ENCODE peak calls at places on chromosomes 6 and 20, in eight cellular contexts. One of them, this sample, is unnamed.

GRCh38 chr6:139686308-139686707 is 311.9 kb upstream of the CITED2 start:
- DNase-seq in myocyte: peak
- DNase-seq in progenitor cell of endocrine pancreas: no peak
- DNase-seq in choroid plexus epithelial cell: peak
- DNase-seq in T-cell: no peak
- DNase-seq in COLO829: no peak
- DNase-seq in NCI-H1694 treated with DMSO at 0.1 percent for 48 hours: no peak
- DNase-seq in stimulated activated CD8-positive, alpha-beta memory T cell treated with anti-CD3 and anti-CD28 coated beads, Interleukin-7, amount 100 ng/mL, for 1 hour: no peak
- DNase-seq in this sample: no peak

GRCh38 chr20:51011479-51011878 is 11.4 kb downstream of the KCNG1 start:
- DNase-seq in myocyte: no peak
- DNase-seq in progenitor cell of endocrine pancreas: no peak
- DNase-seq in choroid plexus epithelial cell: no peak
- DNase-seq in T-cell: no peak
- DNase-seq in COLO829: no peak
- DNase-seq in NCI-H1694 treated with DMSO at 0.1 percent for 48 hours: no peak
- DNase-seq in stimulated activated CD8-positive, alpha-beta memory T cell treated with anti-CD3 and anti-CD28 coated beads, Interleukin-7, amount 100 ng/mL, for 1 hour: no peak
- DNase-seq in this sample: no peak

GRCh38 chr6:138988469-138988834 is 399 bp upstream of the REPS1 start:
- DNase-seq in myocyte: no peak
- DNase-seq in progenitor cell of endocrine pancreas: no peak
- DNase-seq in choroid plexus epithelial cell: peak
- DNase-seq in T-cell: no peak
- DNase-seq in COLO829: no peak
- DNase-seq in NCI-H1694 treated with DMSO at 0.1 percent for 48 hours: no peak
- DNase-seq in stimulated activated CD8-positive, alpha-beta memory T cell treated with anti-CD3 and anti-CD28 coated beads, Interleukin-7, amount 100 ng/mL, for 1 hour: no peak
- DNase-seq in this sample: no peak

GRCh38 chr6:30741789-30742315 is 635 bp downstream of the FLOT1 start:
- DNase-seq in myocyte: no peak
- DNase-seq in progenitor cell of endocrine pancreas: no peak
- DNase-seq in choroid plexus epithelial cell: no peak
- DNase-seq in T-cell: no peak
- DNase-seq in COLO829: no peak
- DNase-seq in NCI-H1694 treated with DMSO at 0.1 percent for 48 hours: no peak
- DNase-seq in stimulated activated CD8-positive, alpha-beta memory T cell treated with anti-CD3 and anti-CD28 coated beads, Interleukin-7, amount 100 ng/mL, for 1 hour: no peak
- DNase-seq in this sample: no peak

GRCh38 chr6:158642097-158642601 is 2.4 kb downstream of the DYNLT1 start:
- DNase-seq in myocyte: peak
- DNase-seq in progenitor cell of endocrine pancreas: no peak
- DNase-seq in choroid plexus epithelial cell: peak
- DNase-seq in T-cell: no peak
- DNase-seq in COLO829: no peak
- DNase-seq in NCI-H1694 treated with DMSO at 0.1 percent for 48 hours: no peak
- DNase-seq in stimulated activated CD8-positive, alpha-beta memory T cell treated with anti-CD3 and anti-CD28 coated beads, Interleukin-7, amount 100 ng/mL, for 1 hour: no peak
- DNase-seq in this sample: no peak

GRCh38 chr6:166465671-166466087 is 82.9 kb upstream of the MPC1 start:
- DNase-seq in myocyte: no peak
- DNase-seq in progenitor cell of endocrine pancreas: no peak
- DNase-seq in choroid plexus epithelial cell: no peak
- DNase-seq in T-cell: no peak
- DNase-seq in COLO829: peak
- DNase-seq in NCI-H1694 treated with DMSO at 0.1 percent for 48 hours: no peak
- DNase-seq in stimulated activated CD8-positive, alpha-beta memory T cell treated with anti-CD3 and anti-CD28 coated beads, Interleukin-7, amount 100 ng/mL, for 1 hour: no peak
- DNase-seq in this sample: no peak

GRCh38 chr6:18510644-18511033 is 123.5 kb downstream of the RNF144B start:
- DNase-seq in myocyte: no peak
- DNase-seq in progenitor cell of endocrine pancreas: no peak
- DNase-seq in choroid plexus epithelial cell: no peak
- DNase-seq in T-cell: no peak
- DNase-seq in COLO829: no peak
- DNase-seq in NCI-H1694 treated with DMSO at 0.1 percent for 48 hours: no peak
- DNase-seq in stimulated activated CD8-positive, alpha-beta memory T cell treated with anti-CD3 and anti-CD28 coated beads, Interleukin-7, amount 100 ng/mL, for 1 hour: no peak
- DNase-seq in this sample: no peak

GRCh38 chr20:11170565-11170964 is 496.8 kb upstream of the JAG1 start:
- DNase-seq in myocyte: peak
- DNase-seq in progenitor cell of endocrine pancreas: no peak
- DNase-seq in choroid plexus epithelial cell: peak
- DNase-seq in T-cell: no peak
- DNase-seq in COLO829: no peak
- DNase-seq in NCI-H1694 treated with DMSO at 0.1 percent for 48 hours: no peak
- DNase-seq in stimulated activated CD8-positive, alpha-beta memory T cell treated with anti-CD3 and anti-CD28 coated beads, Interleukin-7, amount 100 ng/mL, for 1 hour: no peak
- DNase-seq in this sample: no peak

GRCh38 chr6:74277749-74278148 is 581.7 kb downstream of the CD109 start:
- DNase-seq in myocyte: peak
- DNase-seq in progenitor cell of endocrine pancreas: no peak
- DNase-seq in choroid plexus epithelial cell: peak
- DNase-seq in T-cell: no peak
- DNase-seq in COLO829: no peak
- DNase-seq in NCI-H1694 treated with DMSO at 0.1 percent for 48 hours: no peak
- DNase-seq in stimulated activated CD8-positive, alpha-beta memory T cell treated with anti-CD3 and anti-CD28 coated beads, Interleukin-7, amount 100 ng/mL, for 1 hour: no peak
- DNase-seq in this sample: no peak

GRCh38 chr20:7702141-7702540 is 238.1 kb downstream of the HAO1 start:
- DNase-seq in myocyte: peak
- DNase-seq in progenitor cell of endocrine pancreas: no peak
- DNase-seq in choroid plexus epithelial cell: peak
- DNase-seq in T-cell: no peak
- DNase-seq in COLO829: no peak
- DNase-seq in NCI-H1694 treated with DMSO at 0.1 percent for 48 hours: no peak
- DNase-seq in stimulated activated CD8-positive, alpha-beta memory T cell treated with anti-CD3 and anti-CD28 coated beads, Interleukin-7, amount 100 ng/mL, for 1 hour: no peak
- DNase-seq in this sample: no peak

GRCh38 chr6:100283288-100283687 is 181.4 kb downstream of the SIM1 start:
- DNase-seq in myocyte: peak
- DNase-seq in progenitor cell of endocrine pancreas: no peak
- DNase-seq in choroid plexus epithelial cell: peak
- DNase-seq in T-cell: no peak
- DNase-seq in COLO829: no peak
- DNase-seq in NCI-H1694 treated with DMSO at 0.1 percent for 48 hours: no peak
- DNase-seq in stimulated activated CD8-positive, alpha-beta memory T cell treated with anti-CD3 and anti-CD28 coated beads, Interleukin-7, amount 100 ng/mL, for 1 hour: no peak
- DNase-seq in this sample: no peak

GRCh38 chr6:163647624-163648023 is 233.1 kb downstream of the QKI start:
- DNase-seq in myocyte: no peak
- DNase-seq in progenitor cell of endocrine pancreas: no peak
- DNase-seq in choroid plexus epithelial cell: no peak
- DNase-seq in T-cell: no peak
- DNase-seq in COLO829: no peak
- DNase-seq in NCI-H1694 treated with DMSO at 0.1 percent for 48 hours: no peak
- DNase-seq in stimulated activated CD8-positive, alpha-beta memory T cell treated with anti-CD3 and anti-CD28 coated beads, Interleukin-7, amount 100 ng/mL, for 1 hour: no peak
- DNase-seq in this sample: no peak

GRCh38 chr6:132527791-132528190 is 10.3 kb upstream of the TAAR9 start:
- DNase-seq in myocyte: no peak
- DNase-seq in progenitor cell of endocrine pancreas: no peak
- DNase-seq in choroid plexus epithelial cell: no peak
- DNase-seq in T-cell: no peak
- DNase-seq in COLO829: peak
- DNase-seq in NCI-H1694 treated with DMSO at 0.1 percent for 48 hours: no peak
- DNase-seq in stimulated activated CD8-positive, alpha-beta memory T cell treated with anti-CD3 and anti-CD28 coated beads, Interleukin-7, amount 100 ng/mL, for 1 hour: no peak
- DNase-seq in this sample: no peak

GRCh38 chr6:83767033-83767432 is 58.1 kb upstream of the SNAP91 start:
- DNase-seq in myocyte: no peak
- DNase-seq in progenitor cell of endocrine pancreas: no peak
- DNase-seq in choroid plexus epithelial cell: no peak
- DNase-seq in T-cell: no peak
- DNase-seq in COLO829: no peak
- DNase-seq in NCI-H1694 treated with DMSO at 0.1 percent for 48 hours: no peak
- DNase-seq in stimulated activated CD8-positive, alpha-beta memory T cell treated with anti-CD3 and anti-CD28 coated beads, Interleukin-7, amount 100 ng/mL, for 1 hour: no peak
- DNase-seq in this sample: no peak

GRCh38 chr20:47809161-47809560 is 23.9 kb upstream of the SULF2 start:
- DNase-seq in myocyte: no peak
- DNase-seq in progenitor cell of endocrine pancreas: no peak
- DNase-seq in choroid plexus epithelial cell: no peak
- DNase-seq in T-cell: no peak
- DNase-seq in COLO829: no peak
- DNase-seq in NCI-H1694 treated with DMSO at 0.1 percent for 48 hours: no peak
- DNase-seq in stimulated activated CD8-positive, alpha-beta memory T cell treated with anti-CD3 and anti-CD28 coated beads, Interleukin-7, amount 100 ng/mL, for 1 hour: no peak
- DNase-seq in this sample: no peak

GRCh38 chr6:89723046-89723445 is 84.5 kb upstream of the LYRM2 start:
- DNase-seq in myocyte: no peak
- DNase-seq in progenitor cell of endocrine pancreas: no peak
- DNase-seq in choroid plexus epithelial cell: peak
- DNase-seq in T-cell: no peak
- DNase-seq in COLO829: no peak
- DNase-seq in NCI-H1694 treated with DMSO at 0.1 percent for 48 hours: no peak
- DNase-seq in stimulated activated CD8-positive, alpha-beta memory T cell treated with anti-CD3 and anti-CD28 coated beads, Interleukin-7, amount 100 ng/mL, for 1 hour: no peak
- DNase-seq in this sample: no peak

GRCh38 chr6:1424306-1424927 is 35.0 kb downstream of the FOXF2 start:
- DNase-seq in myocyte: peak
- DNase-seq in progenitor cell of endocrine pancreas: no peak
- DNase-seq in choroid plexus epithelial cell: peak
- DNase-seq in T-cell: no peak
- DNase-seq in COLO829: peak
- DNase-seq in NCI-H1694 treated with DMSO at 0.1 percent for 48 hours: peak
- DNase-seq in stimulated activated CD8-positive, alpha-beta memory T cell treated with anti-CD3 and anti-CD28 coated beads, Interleukin-7, amount 100 ng/mL, for 1 hour: no peak
- DNase-seq in this sample: no peak

GRCh38 chr20:14264869-14265268 is 72.5 kb downstream of the FLRT3 start:
- DNase-seq in myocyte: peak
- DNase-seq in progenitor cell of endocrine pancreas: no peak
- DNase-seq in choroid plexus epithelial cell: peak
- DNase-seq in T-cell: no peak
- DNase-seq in COLO829: peak
- DNase-seq in NCI-H1694 treated with DMSO at 0.1 percent for 48 hours: no peak
- DNase-seq in stimulated activated CD8-positive, alpha-beta memory T cell treated with anti-CD3 and anti-CD28 coated beads, Interleukin-7, amount 100 ng/mL, for 1 hour: no peak
- DNase-seq in this sample: no peak

GRCh38 chr20:24966317-24967012 is 17.4 kb downstream of the CST7 start:
- DNase-seq in myocyte: peak
- DNase-seq in progenitor cell of endocrine pancreas: no peak
- DNase-seq in choroid plexus epithelial cell: no peak
- DNase-seq in T-cell: no peak
- DNase-seq in COLO829: no peak
- DNase-seq in NCI-H1694 treated with DMSO at 0.1 percent for 48 hours: no peak
- DNase-seq in stimulated activated CD8-positive, alpha-beta memory T cell treated with anti-CD3 and anti-CD28 coated beads, Interleukin-7, amount 100 ng/mL, for 1 hour: no peak
- DNase-seq in this sample: no peak

GRCh38 chr6:7137335-7138106 is 29.8 kb downstream of the RREB1 start:
- DNase-seq in myocyte: peak
- DNase-seq in progenitor cell of endocrine pancreas: no peak
- DNase-seq in choroid plexus epithelial cell: peak
- DNase-seq in T-cell: peak
- DNase-seq in COLO829: no peak
- DNase-seq in NCI-H1694 treated with DMSO at 0.1 percent for 48 hours: no peak
- DNase-seq in stimulated activated CD8-positive, alpha-beta memory T cell treated with anti-CD3 and anti-CD28 coated beads, Interleukin-7, amount 100 ng/mL, for 1 hour: no peak
- DNase-seq in this sample: peak

GRCh38 chr6:108468346-108468745 is 92.4 kb upstream of the FOXO3 start:
- DNase-seq in myocyte: no peak
- DNase-seq in progenitor cell of endocrine pancreas: no peak
- DNase-seq in choroid plexus epithelial cell: no peak
- DNase-seq in T-cell: no peak
- DNase-seq in COLO829: no peak
- DNase-seq in NCI-H1694 treated with DMSO at 0.1 percent for 48 hours: no peak
- DNase-seq in stimulated activated CD8-positive, alpha-beta memory T cell treated with anti-CD3 and anti-CD28 coated beads, Interleukin-7, amount 100 ng/mL, for 1 hour: no peak
- DNase-seq in this sample: no peak

GRCh38 chr6:84825461-84825860 is 61.1 kb upstream of the TBX18 start:
- DNase-seq in myocyte: peak
- DNase-seq in progenitor cell of endocrine pancreas: no peak
- DNase-seq in choroid plexus epithelial cell: peak
- DNase-seq in T-cell: no peak
- DNase-seq in COLO829: no peak
- DNase-seq in NCI-H1694 treated with DMSO at 0.1 percent for 48 hours: no peak
- DNase-seq in stimulated activated CD8-positive, alpha-beta memory T cell treated with anti-CD3 and anti-CD28 coated beads, Interleukin-7, amount 100 ng/mL, for 1 hour: no peak
- DNase-seq in this sample: no peak

GRCh38 chr6:34484899-34485298 is 19.0 kb downstream of the PACSIN1 start:
- DNase-seq in myocyte: no peak
- DNase-seq in progenitor cell of endocrine pancreas: no peak
- DNase-seq in choroid plexus epithelial cell: no peak
- DNase-seq in T-cell: peak
- DNase-seq in COLO829: no peak
- DNase-seq in NCI-H1694 treated with DMSO at 0.1 percent for 48 hours: no peak
- DNase-seq in stimulated activated CD8-positive, alpha-beta memory T cell treated with anti-CD3 and anti-CD28 coated beads, Interleukin-7, amount 100 ng/mL, for 1 hour: peak
- DNase-seq in this sample: peak

GRCh38 chr6:105324386-105325000 is 78.4 kb downstream of the PREP start:
- DNase-seq in myocyte: peak
- DNase-seq in progenitor cell of endocrine pancreas: no peak
- DNase-seq in choroid plexus epithelial cell: no peak
- DNase-seq in T-cell: no peak
- DNase-seq in COLO829: no peak
- DNase-seq in NCI-H1694 treated with DMSO at 0.1 percent for 48 hours: no peak
- DNase-seq in stimulated activated CD8-positive, alpha-beta memory T cell treated with anti-CD3 and anti-CD28 coated beads, Interleukin-7, amount 100 ng/mL, for 1 hour: no peak
- DNase-seq in this sample: no peak

GRCh38 chr6:119129968-119130484 is 51.6 kb upstream of the FAM184A start:
- DNase-seq in myocyte: peak
- DNase-seq in progenitor cell of endocrine pancreas: no peak
- DNase-seq in choroid plexus epithelial cell: peak
- DNase-seq in T-cell: no peak
- DNase-seq in COLO829: peak
- DNase-seq in NCI-H1694 treated with DMSO at 0.1 percent for 48 hours: no peak
- DNase-seq in stimulated activated CD8-positive, alpha-beta memory T cell treated with anti-CD3 and anti-CD28 coated beads, Interleukin-7, amount 100 ng/mL, for 1 hour: no peak
- DNase-seq in this sample: no peak

GRCh38 chr6:36368921-36369880 is 18.3 kb downstream of the ETV7 start:
- DNase-seq in myocyte: peak
- DNase-seq in progenitor cell of endocrine pancreas: no peak
- DNase-seq in choroid plexus epithelial cell: peak
- DNase-seq in T-cell: no peak
- DNase-seq in COLO829: no peak
- DNase-seq in NCI-H1694 treated with DMSO at 0.1 percent for 48 hours: no peak
- DNase-seq in stimulated activated CD8-positive, alpha-beta memory T cell treated with anti-CD3 and anti-CD28 coated beads, Interleukin-7, amount 100 ng/mL, for 1 hour: no peak
- DNase-seq in this sample: no peak

GRCh38 chr6:113102761-113103160 is 754.4 kb upstream of the MARCKS start:
- DNase-seq in myocyte: peak
- DNase-seq in progenitor cell of endocrine pancreas: no peak
- DNase-seq in choroid plexus epithelial cell: peak
- DNase-seq in T-cell: no peak
- DNase-seq in COLO829: peak
- DNase-seq in NCI-H1694 treated with DMSO at 0.1 percent for 48 hours: no peak
- DNase-seq in stimulated activated CD8-positive, alpha-beta memory T cell treated with anti-CD3 and anti-CD28 coated beads, Interleukin-7, amount 100 ng/mL, for 1 hour: no peak
- DNase-seq in this sample: no peak